ENCODE peak calls at places on chromosomes 6 and 20, in four cellular contexts. One of them, this sample, is unnamed.

GRCh38 chr6:81487489-81487888 is 265.0 kb downstream of the TENT5A start:
- DNase-seq in lung microvascular endothelial cell: peak; percentile 13
- DNase-seq in Calu3: no peak
- DNase-seq in activated gamma-delta T cell treated with Interleukin-2 at 50 U/mL for 16 hours: no peak
- DNase-seq in this sample: no peak

GRCh38 chr6:70166088-70166958 is 136.6 kb downstream of the COL9A1 start:
- DNase-seq in lung microvascular endothelial cell: peak; percentile 28
- DNase-seq in Calu3: peak; percentile 77
- DNase-seq in activated gamma-delta T cell treated with Interleukin-2 at 50 U/mL for 16 hours: no peak
- DNase-seq in this sample: no peak

GRCh38 chr6:132357120-132357519 is 44.2 kb downstream of the MOXD1 start:
- DNase-seq in Calu3: no peak
- DNase-seq in lung microvascular endothelial cell: peak; percentile 61
- DNase-seq in activated gamma-delta T cell treated with Interleukin-2 at 50 U/mL for 16 hours: no peak
- DNase-seq in this sample: no peak

GRCh38 chr6:6858533-6858982 is 249.2 kb upstream of the RREB1 start:
- DNase-seq in lung microvascular endothelial cell: no peak
- DNase-seq in Calu3: no peak
- DNase-seq in activated gamma-delta T cell treated with Interleukin-2 at 50 U/mL for 16 hours: no peak
- DNase-seq in this sample: peak; percentile 58

GRCh38 chr6:36068603-36069002 is 41.0 kb downstream of the MAPK14 start:
- DNase-seq in Calu3: no peak
- DNase-seq in activated gamma-delta T cell treated with Interleukin-2 at 50 U/mL for 16 hours: no peak
- DNase-seq in lung microvascular endothelial cell: no peak
- DNase-seq in this sample: no peak

GRCh38 chr6:32932132-32932868 is 8.5 kb downstream of the HLA-DMB start:
- DNase-seq in activated gamma-delta T cell treated with Interleukin-2 at 50 U/mL for 16 hours: no peak
- DNase-seq in Calu3: no peak
- DNase-seq in lung microvascular endothelial cell: no peak
- DNase-seq in this sample: no peak

GRCh38 chr6:162698440-162698839 is 29.1 kb downstream of the PRKN start:
- DNase-seq in activated gamma-delta T cell treated with Interleukin-2 at 50 U/mL for 16 hours: no peak
- DNase-seq in Calu3: no peak
- DNase-seq in lung microvascular endothelial cell: no peak
- DNase-seq in this sample: no peak

GRCh38 chr6:91485047-91485446 is 898.2 kb upstream of the MAP3K7 start:
- DNase-seq in activated gamma-delta T cell treated with Interleukin-2 at 50 U/mL for 16 hours: no peak
- DNase-seq in lung microvascular endothelial cell: peak; percentile 63
- DNase-seq in Calu3: no peak
- DNase-seq in this sample: no peak

GRCh38 chr20:34473262-34473883 is 42.8 kb upstream of the DYNLRB1 start:
- DNase-seq in Calu3: peak; percentile 80
- DNase-seq in lung microvascular endothelial cell: peak; percentile 68
- DNase-seq in activated gamma-delta T cell treated with Interleukin-2 at 50 U/mL for 16 hours: peak; percentile 7
- DNase-seq in this sample: peak; percentile 15

GRCh38 chr6:116011520-116011919 is 49.2 kb downstream of the FRK start:
- DNase-seq in lung microvascular endothelial cell: no peak
- DNase-seq in activated gamma-delta T cell treated with Interleukin-2 at 50 U/mL for 16 hours: no peak
- DNase-seq in Calu3: peak; percentile 61
- DNase-seq in this sample: no peak

GRCh38 chr20:43977252-43977651 is 62.6 kb downstream of the TOX2 start:
- DNase-seq in activated gamma-delta T cell treated with Interleukin-2 at 50 U/mL for 16 hours: no peak
- DNase-seq in Calu3: no peak
- DNase-seq in lung microvascular endothelial cell: no peak
- DNase-seq in this sample: no peak

GRCh38 chr6:127266892-127267741 is 453 bp downstream of the RNF146 start:
- DNase-seq in Calu3: peak; percentile 58
- DNase-seq in activated gamma-delta T cell treated with Interleukin-2 at 50 U/mL for 16 hours: peak; percentile 46
- DNase-seq in lung microvascular endothelial cell: peak; percentile 60
- DNase-seq in this sample: peak; percentile 57

GRCh38 chr20:60037120-60037499 is 78.9 kb downstream of the CDH26 start:
- DNase-seq in Calu3: peak; percentile 44
- DNase-seq in lung microvascular endothelial cell: no peak
- DNase-seq in activated gamma-delta T cell treated with Interleukin-2 at 50 U/mL for 16 hours: no peak
- DNase-seq in this sample: no peak

GRCh38 chr20:19104186-19104585 is 108.3 kb upstream of the SLC24A3 start:
- DNase-seq in lung microvascular endothelial cell: no peak
- DNase-seq in activated gamma-delta T cell treated with Interleukin-2 at 50 U/mL for 16 hours: no peak
- DNase-seq in Calu3: no peak
- DNase-seq in this sample: no peak

GRCh38 chr20:22303523-22303922 is 280.8 kb downstream of the FOXA2 start:
- DNase-seq in Calu3: no peak
- DNase-seq in lung microvascular endothelial cell: no peak
- DNase-seq in activated gamma-delta T cell treated with Interleukin-2 at 50 U/mL for 16 hours: no peak
- DNase-seq in this sample: no peak

GRCh38 chr6:162177733-162178132 is 549.8 kb downstream of the PRKN start:
- DNase-seq in Calu3: no peak
- DNase-seq in lung microvascular endothelial cell: no peak
- DNase-seq in activated gamma-delta T cell treated with Interleukin-2 at 50 U/mL for 16 hours: no peak
- DNase-seq in this sample: no peak